ENCODE peak calls at places on chromosomes 16 and 17, in seven cellular contexts. W is adrenal gland, J is BJ, N is RWPE1, K is tibial artery, F is thoracic aorta, Q is fibroblast of the aortic adventitia. V is an unnamed sample.

GRCh38 chr16:12672986-12673385 is 130.7 kb downstream of the CPPED1 start:
- DNase-seq in W (no peak), Q (no peak), K (no peak), F (no peak), N (no peak), J (no peak), V (no peak)

GRCh38 chr16:12531937-12532336 is 271.8 kb downstream of the CPPED1 start:
- DNase-seq in N (no peak), K (no peak), Q (no peak), F (no peak), J (no peak), W (no peak), V (no peak)

GRCh38 chr17:7548585-7549400 is at the start of gene TNFSF12:
- DNase-seq in J (no peak), N (no peak), W (peak; percentile 66), F (no peak), Q (peak; percentile 16), K (peak; percentile 70), V (no peak)

GRCh38 chr17:323721-324139 is 28.9 kb downstream of the RPH3AL start:
- DNase-seq in W (no peak), K (peak; percentile 11), Q (no peak), N (no peak), F (no peak), J (no peak), V (no peak)

GRCh38 chr17:48555616-48556533 is 11.0 kb upstream of the HOXB2 start:
- DNase-seq in N (no peak), F (no peak), Q (peak; percentile 58), K (no peak), J (no peak), W (no peak), V (no peak)

GRCh38 chr16:11205754-11206459 is 50.1 kb downstream of the SOCS1 start:
- DNase-seq in F (no peak), K (no peak), N (no peak), J (no peak), Q (no peak), W (no peak), V (no peak)

GRCh38 chr17:77634710-77635109 is 323.8 kb upstream of the TNRC6C start:
- DNase-seq in F (no peak), N (no peak), K (no peak), Q (no peak), W (no peak), J (no peak), V (no peak)

GRCh38 chr16:349211-349610 is 3.3 kb downstream of the AXIN1 start:
- DNase-seq in F (no peak), Q (no peak), J (no peak), W (peak; percentile 30), N (no peak), K (no peak), V (no peak)

GRCh38 chr17:44947461-44948314 is at the start of gene KIF18B:
- DNase-seq in N (peak; percentile 99), K (peak; percentile 88), Q (peak; percentile 96), F (peak; percentile 82), J (peak; percentile 60), W (peak; percentile 87), V (peak; percentile 81)
- TF ChIP-seq CTCF in N (no peak), K (no peak), Q (no peak), F (no peak), J (no peak), W (no peak), V (no peak)

GRCh38 chr16:84614075-84614474 is 3.8 kb downstream of the COTL1 start:
- DNase-seq in F (no peak), K (no peak), W (no peak), J (no peak), Q (no peak), N (no peak), V (no peak)

GRCh38 chr16:84612686-84613085 is 5.2 kb downstream of the COTL1 start:
- DNase-seq in N (no peak), K (no peak), W (no peak), F (no peak), Q (no peak), J (no peak), V (no peak)

GRCh38 chr16:84611041-84611440 is 6.8 kb downstream of the COTL1 start:
- DNase-seq in N (no peak), J (no peak), Q (peak; percentile 77), K (no peak), F (no peak), W (no peak), V (no peak)

GRCh38 chr16:84614914-84615813 is 2.7 kb downstream of the COTL1 start:
- DNase-seq in Q (no peak), K (no peak), F (no peak), W (no peak), N (no peak), J (no peak), V (no peak)

GRCh38 chr16:84613408-84614071 is 4.3 kb downstream of the COTL1 start:
- DNase-seq in K (no peak), Q (no peak), N (no peak), J (no peak), F (no peak), W (no peak), V (no peak)
- TF ChIP-seq CTCF in K (no peak), Q (no peak), N (no peak), J (no peak), F (no peak), W (no peak), V (no peak)

DNA sequence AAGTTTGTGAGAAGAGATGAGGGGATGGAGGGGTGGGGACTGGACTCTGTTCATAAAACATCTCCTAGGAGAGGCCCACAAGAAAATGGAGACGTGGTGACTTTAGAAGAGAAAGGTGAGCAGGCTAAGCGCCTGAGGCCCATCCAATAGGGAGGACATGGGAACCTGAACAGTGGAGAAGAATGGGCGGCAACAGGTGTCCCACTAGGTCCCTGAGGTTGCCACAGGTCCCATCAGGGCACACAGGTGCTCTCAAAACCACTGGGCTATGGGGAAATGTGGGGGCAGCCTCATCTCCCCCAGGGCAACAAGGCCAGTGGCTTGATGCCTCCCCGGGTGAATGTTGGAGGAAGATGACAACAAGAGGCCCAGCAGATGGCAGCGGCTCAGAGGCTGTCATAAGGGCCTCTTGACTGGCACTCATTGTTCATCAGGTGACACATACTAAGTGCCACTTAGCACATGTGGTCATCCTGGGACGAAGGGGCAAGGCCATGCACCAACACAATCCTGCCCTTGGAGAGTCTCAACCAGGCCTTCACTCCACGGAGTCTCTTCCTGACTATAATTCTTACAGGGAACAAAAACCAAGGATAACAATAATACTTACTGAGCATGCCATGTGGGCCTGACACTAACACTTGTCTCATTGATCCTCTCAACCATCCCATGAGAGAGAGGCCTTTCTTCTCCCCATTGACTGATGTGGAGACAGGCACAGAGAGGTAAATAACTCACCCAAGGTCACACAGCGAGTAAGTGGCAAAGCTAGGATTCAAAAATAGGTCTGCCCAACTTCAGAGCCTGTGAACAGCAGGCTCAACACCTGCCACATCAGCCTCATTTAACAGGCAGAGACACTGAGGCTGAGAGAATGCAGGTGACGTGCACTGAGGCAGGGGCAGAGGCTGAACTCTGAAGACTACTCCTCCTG is 38.0 kb downstream of the CUEDC1 start:
- DNase-seq in F (no peak), J (no peak), Q (no peak), N (no peak), W (no peak), K (no peak), V (no peak)
- TF ChIP-seq CTCF in F (no peak), J (no peak), Q (no peak), N (no peak), W (no peak), K (no peak), V (no peak)

GRCh38 chr17:8799001-8799850 is at the start of gene MFSD6L:
- DNase-seq in K (no peak), N (peak; percentile 12), J (no peak), W (no peak), Q (no peak), F (no peak), V (no peak)
- TF ChIP-seq CTCF in K (no peak), N (no peak), J (no peak), W (no peak), Q (no peak), F (no peak), V (no peak)

DNA sequence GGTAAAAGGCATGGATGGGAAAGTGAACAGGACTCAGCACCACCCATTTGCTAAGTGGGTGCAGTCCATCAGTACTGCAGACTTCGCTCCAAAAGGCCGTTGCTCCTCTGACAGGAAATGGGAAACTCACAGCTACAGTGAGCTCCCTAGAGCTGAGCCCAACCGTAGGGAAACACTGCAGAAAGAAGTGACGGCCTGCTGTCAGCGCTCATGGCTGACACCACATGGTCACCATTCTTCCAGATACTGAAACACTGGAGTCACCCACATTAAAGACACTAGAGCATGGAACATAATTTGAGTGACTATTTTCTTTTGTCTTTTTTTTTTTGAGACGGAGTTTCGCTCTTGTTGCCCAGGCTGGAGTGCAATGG is 31.9 kb downstream of the UBE2O start:
- DNase-seq in J (no peak), W (no peak), Q (peak; percentile 10), K (no peak), F (no peak), N (no peak), V (no peak)
- TF ChIP-seq CTCF in J (no peak), W (no peak), Q (no peak), K (no peak), F (no peak), N (no peak), V (no peak)

DNA sequence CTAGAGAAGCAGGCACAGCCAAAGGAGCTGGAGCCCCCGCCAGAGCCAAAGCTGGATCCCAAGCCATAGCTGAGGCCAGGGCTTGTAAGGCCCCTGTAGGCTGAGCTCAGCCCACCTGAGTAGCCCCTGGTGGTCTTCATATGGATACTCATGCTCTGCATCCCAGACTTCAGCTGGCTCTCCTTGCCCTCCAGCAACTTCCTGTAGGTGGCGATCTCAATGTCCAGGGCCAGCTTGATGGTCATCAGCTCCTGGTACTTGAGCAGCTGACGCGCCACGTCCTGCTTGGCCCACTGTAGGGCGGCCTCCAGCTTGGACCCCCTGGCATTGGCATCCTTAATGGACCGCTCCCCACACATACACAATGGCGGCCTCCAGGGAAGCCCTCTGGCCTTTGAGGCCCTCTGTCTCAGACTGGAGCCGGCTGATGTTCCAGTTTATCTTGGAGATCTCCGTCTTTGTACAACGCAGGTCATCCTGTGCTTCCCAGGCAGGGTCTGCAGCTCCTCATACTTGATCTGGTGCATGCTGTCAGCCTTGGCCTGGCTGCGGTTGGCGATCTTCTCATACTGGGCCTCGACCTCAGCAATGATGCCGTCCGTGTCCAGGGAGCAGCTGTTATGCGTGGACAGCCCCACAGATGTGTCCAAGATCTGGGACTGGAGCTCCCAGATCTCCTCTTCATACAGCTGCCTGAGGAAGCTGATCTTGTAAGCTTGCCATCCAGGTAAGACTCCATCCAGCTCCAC is 28.9 kb downstream of the IKZF3 start:
- DNase-seq in W (no peak), J (no peak), Q (no peak), K (no peak), F (no peak), N (no peak), V (no peak)
- TF ChIP-seq CTCF in W (no peak), J (no peak), Q (no peak), K (no peak), F (no peak), N (no peak), V (no peak)